ENCODE peak calls at places on chromosomes 16 and 17, in five cellular contexts. S is left ventricle myocardium inferior, U is tibial nerve, E is cardiac septum, V is amygdala. O is an unnamed sample.

GRCh38 chr16:51816929-51817328 is 665.9 kb upstream of the SALL1 start:
- DNase-seq in S (no peak), U (no peak), E (no peak), V (no peak), O (no peak)

GRCh38 chr16:27625050-27625697 is 75.2 kb downstream of the KATNIP start:
- DNase-seq in S (no peak), U (no peak), E (no peak), V (no peak), O (no peak)

GRCh38 chr17:79658811-79659207 is 48.0 kb upstream of the RBFOX3 start:
- DNase-seq in S (no peak), U (no peak), E (no peak), V (no peak), O (peak; percentile 85)

GRCh38 chr16:50394215-50394802 is 25.5 kb upstream of the BRD7 start:
- DNase-seq in S (no peak), U (no peak), E (no peak), V (no peak), O (no peak)

GRCh38 chr17:3964203-3965122 is at the start of gene ATP2A3:
- DNase-seq in S (peak; percentile 27), U (no peak), E (peak; percentile 85), V (no peak), O (no peak)

GRCh38 chr17:61904094-61904710 is 23.6 kb downstream of the INTS2 start:
- DNase-seq in S (no peak), U (no peak), E (no peak), V (no peak), O (no peak)

GRCh38 chr16:46996391-46996790 is 22.9 kb upstream of the DNAJA2 start:
- DNase-seq in S (no peak), U (no peak), E (no peak), V (no peak), O (no peak)

GRCh38 chr17:39791296-39791992 is 53.7 kb downstream of the GRB7 start:
- DNase-seq in S (no peak), U (no peak), E (no peak), V (no peak), O (no peak)

GRCh38 chr16:68031951-68032350 is 8.9 kb downstream of the DUS2 start:
- DNase-seq in S (no peak), U (no peak), E (no peak), V (no peak), O (no peak)

GRCh38 chr17:82444941-82445521 is 5.5 kb downstream of the CYBC1 start:
- DNase-seq in S (no peak), U (no peak), E (no peak), V (no peak), O (no peak)

GRCh38 chr17:263271-263670 is 81.8 kb upstream of the DOC2B start:
- DNase-seq in S (no peak), U (no peak), E (peak; percentile 36), V (no peak), O (peak; percentile 0)

GRCh38 chr17:76473541-76473985 is 6.2 kb downstream of the AANAT start:
- DNase-seq in S (no peak), U (no peak), E (no peak), V (no peak), O (peak; percentile 76)

GRCh38 chr16:12927591-12927990 is 26.2 kb downstream of the SHISA9 start:
- DNase-seq in S (no peak), U (no peak), E (no peak), V (no peak), O (no peak)

GRCh38 chr17:74531231-74531761 is at the start of gene CD300LB:
- DNase-seq in S (no peak), U (no peak), E (peak; percentile 63), V (no peak), O (peak; percentile 1)

GRCh38 chr16:14302031-14302398 is 230.9 kb downstream of the MRTFB start:
- DNase-seq in S (peak; percentile 66), U (no peak), E (no peak), V (no peak), O (peak; percentile 57)

GRCh38 chr17:27256225-27257030 is 37.5 kb upstream of the WSB1 start:
- DNase-seq in S (no peak), U (no peak), E (no peak), V (no peak), O (no peak)

GRCh38 chr16:90047714-90048346 is 28.6 kb upstream of the DBNDD1 start:
- DNase-seq in S (no peak), U (no peak), E (no peak), V (no peak), O (no peak)

GRCh38 chr17:41140360-41141132 is at the start of gene KRTAP4-6:
- DNase-seq in S (no peak), U (no peak), E (no peak), V (no peak), O (no peak)

GRCh38 chr17:76504117-76504516 is 2.9 kb upstream of the RHBDF2 start:
- DNase-seq in S (no peak), U (no peak), E (no peak), V (no peak), O (peak; percentile 62)

O was measured in WERI-Rb-1.